ENCODE peak calls at places on chromosomes 11 and 22, in five cellular contexts. R is tibial nerve; Q is CD8-positive, alpha-beta memory T cell; T is pancreas; U is mucosa of descending colon. I is an unnamed sample. For H3K4me1, the result is how much of the 10 kb centered on the place peaks cover.

GRCh38 chr11:32266611-32267010 is 168.7 kb downstream of the WT1 start:
- DNase-seq in U (no peak), Q (no peak), T (no peak), R (no peak), I (no peak)

GRCh38 chr11:876550-876949 is 33.9 kb downstream of the TSPAN4 start:
- DNase-seq in R (no peak), T (peak), U (no peak), Q (no peak), I (no peak)

GRCh38 chr11:14118047-14118446 is 155.5 kb downstream of the SPON1 start:
- DNase-seq in Q (no peak), T (no peak), U (no peak), R (no peak), I (no peak)

GRCh38 chr11:33642461-33643166 is 58.0 kb downstream of the C11orf91 start:
- DNase-seq in Q (no peak), U (no peak), T (no peak), R (no peak), I (no peak)

GRCh38 chr11:3380706-3381570 is 2.0 kb upstream of the ZNF195 start:
- DNase-seq in R (no peak), T (no peak), Q (no peak), U (no peak), I (no peak)

GRCh38 chr22:26715392-26715939 is 58.1 kb downstream of the MIAT start:
- DNase-seq in R (no peak), U (no peak), T (no peak), Q (no peak), I (no peak)

GRCh38 chr22:45537734-45538181 is 35.1 kb downstream of the FBLN1 start:
- DNase-seq in Q (no peak), R (no peak), U (peak), T (no peak), I (no peak)

GRCh38 chr22:23684561-23685031 is 6.2 kb upstream of the RGL4 start:
- DNase-seq in T (no peak), Q (no peak), R (peak), U (no peak), I (no peak)

GRCh38 chr22:35116817-35117216 is 50.9 kb downstream of the ISX start:
- DNase-seq in Q (no peak), R (no peak), U (peak), T (no peak), I (no peak)

GRCh38 chr11:19216021-19216420 is 14.2 kb upstream of the CSRP3 start:
- DNase-seq in R (no peak), T (no peak), U (no peak), Q (no peak), I (no peak)

GRCh38 chr11:47233989-47234668 is 14.5 kb downstream of the ACP2 start:
- DNase-seq in R (no peak), T (no peak), U (no peak), Q (no peak), I (no peak)

GRCh38 chr11:64763804-64764611 is 4.2 kb upstream of the PYGM start:
- DNase-seq in U (peak), R (no peak), T (no peak), Q (peak), I (no peak)
- H3K4me1 ChIP-seq in U (under half), R (half or more), T (under half), Q (half or more), I (half or more)

GRCh38 chr11:20913113-20913512 is 243.7 kb downstream of the NELL1 start:
- DNase-seq in T (no peak), U (no peak), R (no peak), Q (no peak), I (no peak)
- H3K4me3 ChIP-seq in T (no peak), U (no peak), R (no peak), Q (no peak), I (no peak)

GRCh38 chr11:128238521-128239222 is 348.7 kb downstream of the ETS1 start:
- DNase-seq in T (no peak), U (no peak), Q (no peak), R (no peak), I (no peak)

GRCh38 chr11:128236506-128237498 is 350.6 kb downstream of the ETS1 start:
- DNase-seq in Q (no peak), R (no peak), T (no peak), U (no peak), I (no peak)

GRCh38 chr11:128235958-128236357 is 351.4 kb downstream of the ETS1 start:
- DNase-seq in T (no peak), R (no peak), U (no peak), Q (no peak), I (no peak)

GRCh38 chr11:128240546-128240945 is 346.8 kb downstream of the ETS1 start:
- DNase-seq in Q (no peak), T (no peak), U (no peak), R (no peak), I (no peak)

DNA sequence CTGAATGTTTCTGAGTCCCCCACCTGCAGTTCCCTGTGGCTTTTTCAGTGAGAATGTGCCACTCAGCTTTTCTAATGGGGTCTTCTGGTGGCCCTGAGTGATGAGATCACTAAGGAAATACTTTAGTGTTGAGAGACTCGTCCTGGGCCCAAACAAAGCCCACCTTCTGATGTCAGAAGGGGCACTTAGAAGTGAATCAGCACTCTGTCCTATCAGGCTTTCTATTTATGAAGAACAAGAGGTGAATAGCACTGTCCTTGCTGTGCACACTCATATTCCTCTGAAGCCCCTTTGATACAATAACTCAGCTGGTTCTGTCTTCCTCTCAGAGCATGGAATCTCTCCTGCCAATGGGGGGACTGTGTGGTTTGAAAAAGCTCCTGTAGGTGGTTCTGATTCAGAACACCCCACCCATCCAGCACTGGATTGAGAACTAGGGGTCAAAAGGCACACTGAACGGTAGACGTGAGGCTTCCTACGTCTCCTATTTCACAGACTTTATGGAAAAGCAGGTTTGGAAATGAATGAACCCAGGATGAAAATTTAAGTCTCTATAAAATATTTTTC is 348.1 kb downstream of the ETS1 start:
- DNase-seq in U (no peak), R (no peak), T (no peak), Q (no peak), I (no peak)
- H3K4me1 ChIP-seq in U (under half), R (under half), T (under half), Q (under half), I (under half)

GRCh38 chr11:64665381-64665780 is 57.6 kb downstream of the NRXN2 start:
- DNase-seq in T (no peak), Q (no peak), R (no peak), U (peak), I (no peak)

GRCh38 chr11:64672875-64673274 is 50.1 kb downstream of the NRXN2 start:
- DNase-seq in R (no peak), Q (no peak), T (no peak), U (no peak), I (no peak)

GRCh38 chr11:64663656-64664055 is 59.3 kb downstream of the NRXN2 start:
- DNase-seq in Q (no peak), R (no peak), U (no peak), T (no peak), I (no peak)

GRCh38 chr11:64670975-64671374 is 52.0 kb downstream of the NRXN2 start:
- DNase-seq in R (no peak), Q (no peak), T (no peak), U (no peak), I (no peak)

GRCh38 chr11:64667154-64667745 is 55.7 kb downstream of the NRXN2 start:
- DNase-seq in R (no peak), U (peak), T (no peak), Q (no peak), I (no peak)
- H3K4me3 ChIP-seq in R (no peak), U (no peak), T (no peak), Q (no peak), I (no peak)

GRCh38 chr11:12691473-12691872 is 17.3 kb downstream of the TEAD1 start:
- DNase-seq in T (no peak), Q (no peak), U (no peak), R (no peak), I (no peak)
- H3K4me1 ChIP-seq in T (under half), Q (under half), U (under half), R (half or more), I (half or more)